ENCODE peak calls at places on chromosome 2, in six cellular contexts. A, Y, W, O, E and I are unnamed samples.

GRCh38 chr2:127128508-127128907 is 21.6 kb upstream of the BIN1 start:
- DNase-seq in W (peak), Y (no peak), O (no peak), E (no peak), A (peak), I (peak)

GRCh38 chr2:74080346-74080745 is 67.4 kb downstream of the BOLA3 start:
- DNase-seq in E (no peak), A (no peak), W (no peak), O (peak), Y (no peak), I (no peak)

GRCh38 chr2:160584972-160585494 is 91.4 kb upstream of the RBMS1 start:
- DNase-seq in W (no peak), O (no peak), E (no peak), A (no peak), Y (no peak), I (no peak)

GRCh38 chr2:101540518-101540917 is 65.6 kb upstream of the RFX8 start:
- DNase-seq in E (no peak), W (no peak), A (no peak), Y (no peak), O (peak), I (no peak)

GRCh38 chr2:164896226-164896625 is 54.6 kb upstream of the COBLL1 start:
- DNase-seq in E (no peak), Y (no peak), W (no peak), O (peak), A (no peak), I (no peak)

GRCh38 chr2:12701786-12702660 is 14.7 kb upstream of the TRIB2 start:
- DNase-seq in Y (no peak), E (no peak), W (no peak), A (no peak), O (peak), I (no peak)

GRCh38 chr2:160271166-160272086 is 71.4 kb upstream of the ITGB6 start:
- DNase-seq in W (no peak), A (no peak), E (no peak), Y (no peak), O (peak), I (no peak)

GRCh38 chr2:17588031-17588430 is 47.5 kb downstream of the VSNL1 start:
- DNase-seq in E (no peak), Y (no peak), W (no peak), O (peak), A (no peak), I (no peak)

GRCh38 chr2:147491491-147491890 is 353.3 kb upstream of the ACVR2A start:
- DNase-seq in O (no peak), Y (no peak), W (no peak), E (no peak), A (no peak), I (no peak)

GRCh38 chr2:61018319-61018750 is 280 bp upstream of the PUS10 start:
- DNase-seq in W (no peak), E (no peak), A (no peak), O (no peak), Y (peak), I (no peak)

GRCh38 chr2:627926-628560 is 49.2 kb downstream of the TMEM18 start:
- DNase-seq in E (no peak), A (no peak), W (no peak), Y (no peak), O (no peak), I (no peak)

GRCh38 chr2:120225549-120226065 is 2.4 kb upstream of the TMEM185B start:
- DNase-seq in E (no peak), A (no peak), O (no peak), W (peak), Y (no peak), I (no peak)

GRCh38 chr2:226431301-226431955 is 368.2 kb downstream of the IRS1 start:
- DNase-seq in A (no peak), E (no peak), W (no peak), Y (no peak), O (no peak), I (no peak)

GRCh38 chr2:1968988-1969700 is 224.8 kb upstream of the PXDN start:
- DNase-seq in E (no peak), O (no peak), Y (no peak), A (no peak), W (no peak), I (no peak)

GRCh38 chr2:21096458-21096857 is 27.3 kb upstream of the TDRD15 start:
- DNase-seq in E (no peak), O (no peak), W (no peak), A (no peak), Y (no peak), I (no peak)

GRCh38 chr2:201631041-201631440 is 12.3 kb downstream of the TMEM237 start:
- DNase-seq in O (no peak), W (no peak), A (no peak), E (no peak), Y (no peak), I (no peak)

GRCh38 chr2:150464270-150464669 is 23.2 kb downstream of the RND3 start:
- DNase-seq in W (no peak), A (no peak), O (no peak), E (no peak), Y (no peak), I (no peak)

GRCh38 chr2:159549234-159549633 is 67.1 kb downstream of the BAZ2B start:
- DNase-seq in A (no peak), W (no peak), O (no peak), Y (no peak), E (no peak), I (no peak)

GRCh38 chr2:108905906-108906305 is 83.1 kb downstream of the EDAR start:
- DNase-seq in A (no peak), O (no peak), W (peak), Y (no peak), E (no peak), I (no peak)

GRCh38 chr2:79721966-79722365 is 209.1 kb downstream of the CTNNA2 start:
- DNase-seq in Y (no peak), E (no peak), O (no peak), W (no peak), A (no peak), I (no peak)

GRCh38 chr2:232332940-232333259 is 45.7 kb upstream of the ALPP start:
- DNase-seq in Y (no peak), E (no peak), O (no peak), A (no peak), W (peak), I (no peak)

GRCh38 chr2:108935231-108935863 is 53.7 kb downstream of the EDAR start:
- DNase-seq in Y (no peak), A (no peak), E (no peak), O (no peak), W (no peak), I (peak)

GRCh38 chr2:16249269-16250055 is 309.1 kb downstream of the MYCN start:
- DNase-seq in Y (no peak), O (no peak), W (no peak), A (no peak), E (no peak), I (peak)

GRCh38 chr2:153939124-153939796 is 67.5 kb downstream of the GALNT13 start:
- DNase-seq in A (no peak), E (no peak), Y (no peak), O (no peak), W (no peak), I (no peak)

GRCh38 chr2:48715042-48715899 is 40.3 kb downstream of the LHCGR start:
- DNase-seq in E (no peak), O (peak), W (no peak), A (no peak), Y (no peak), I (no peak)

GRCh38 chr2:88669371-88670214 is 21.9 kb upstream of the RPIA start:
- DNase-seq in W (no peak), E (no peak), Y (peak), A (peak), O (peak), I (no peak)

GRCh38 chr2:85797959-85798358 is 44.2 kb downstream of the ATOH8 start:
- DNase-seq in O (peak), W (no peak), Y (peak), A (no peak), E (no peak), I (no peak)

GRCh38 chr2:52017836-52018235 is 985.9 kb upstream of the NRXN1 start:
- DNase-seq in O (no peak), Y (no peak), E (no peak), W (no peak), A (no peak), I (no peak)